ENCODE peak calls at places on chromosome 1, in five cellular contexts. One of them, this sample, is unnamed. For H3K4me1, the result is how much of the 10 kb centered on the place peaks cover.

GRCh38 chr1:62912028-62912638 is 128.2 kb downstream of the ATG4C start:
- DNase-seq in A549: peak
- DNase-seq in stomach: no peak
- DNase-seq in GM23338: peak
- DNase-seq in HCT116: no peak
- DNase-seq in this sample: peak

GRCh38 chr1:1873186-1873585 is 17.7 kb downstream of the GNB1 start:
- DNase-seq in A549: no peak
- DNase-seq in stomach: peak
- DNase-seq in GM23338: no peak
- DNase-seq in HCT116: no peak
- DNase-seq in this sample: no peak

GRCh38 chr1:41616563-41616962 is 132.1 kb upstream of the EDN2 start:
- DNase-seq in A549: no peak
- DNase-seq in stomach: no peak
- DNase-seq in GM23338: no peak
- DNase-seq in HCT116: no peak
- DNase-seq in this sample: no peak

GRCh38 chr1:31487143-31487542 is 74.1 kb downstream of the SERINC2 start:
- DNase-seq in A549: no peak
- DNase-seq in stomach: no peak
- DNase-seq in GM23338: no peak
- DNase-seq in HCT116: no peak
- DNase-seq in this sample: no peak

GRCh38 chr1:160081261-160081936 is at the start of gene KCNJ9:
- DNase-seq in A549: no peak
- DNase-seq in stomach: no peak
- DNase-seq in GM23338: peak
- DNase-seq in HCT116: no peak
- DNase-seq in this sample: no peak

GRCh38 chr1:121525355-121525754 is 340.6 kb downstream of the SRGAP2C start:
- DNase-seq in A549: no peak
- DNase-seq in stomach: no peak
- DNase-seq in GM23338: no peak
- DNase-seq in HCT116: no peak
- DNase-seq in this sample: no peak

GRCh38 chr1:23101891-23102688 is 66.6 kb downstream of the LUZP1 start:
- DNase-seq in A549: no peak
- DNase-seq in stomach: no peak
- DNase-seq in GM23338: no peak
- DNase-seq in HCT116: no peak
- DNase-seq in this sample: peak

GRCh38 chr1:202105571-202106339 is 17.0 kb upstream of the GPR37L1 start:
- DNase-seq in A549: peak
- DNase-seq in stomach: peak
- DNase-seq in GM23338: peak
- DNase-seq in HCT116: peak
- DNase-seq in this sample: peak

GRCh38 chr1:11802616-11802972 is 3.2 kb downstream of the MTHFR start:
- DNase-seq in A549: no peak
- DNase-seq in stomach: no peak
- DNase-seq in GM23338: peak
- DNase-seq in HCT116: no peak
- DNase-seq in this sample: no peak

GRCh38 chr1:236759252-236759859 is 35.7 kb upstream of the MTR start:
- DNase-seq in A549: peak
- DNase-seq in stomach: no peak
- DNase-seq in GM23338: peak
- DNase-seq in HCT116: peak
- DNase-seq in this sample: peak

GRCh38 chr1:192713921-192714320 is 78.0 kb downstream of the RGS13 start:
- DNase-seq in A549: no peak
- DNase-seq in stomach: no peak
- DNase-seq in GM23338: no peak
- DNase-seq in HCT116: no peak
- DNase-seq in this sample: no peak

GRCh38 chr1:93740601-93741031 is 59.0 kb upstream of the BCAR3 start:
- DNase-seq in A549: no peak
- DNase-seq in stomach: no peak
- DNase-seq in GM23338: no peak
- DNase-seq in HCT116: no peak
- DNase-seq in this sample: no peak

GRCh38 chr1:56062625-56063024 is 516.7 kb downstream of the PLPP3 start:
- DNase-seq in A549: no peak
- DNase-seq in stomach: no peak
- DNase-seq in GM23338: no peak
- DNase-seq in HCT116: no peak
- DNase-seq in this sample: no peak

GRCh38 chr1:56060901-56061300 is 518.5 kb downstream of the PLPP3 start:
- DNase-seq in A549: no peak
- DNase-seq in stomach: no peak
- DNase-seq in GM23338: no peak
- DNase-seq in HCT116: no peak
- DNase-seq in this sample: no peak

GRCh38 chr1:56063461-56063860 is 515.9 kb downstream of the PLPP3 start:
- DNase-seq in A549: no peak
- DNase-seq in stomach: no peak
- DNase-seq in GM23338: no peak
- DNase-seq in HCT116: no peak
- DNase-seq in this sample: no peak

GRCh38 chr1:56064705-56065104 is 514.7 kb downstream of the PLPP3 start:
- DNase-seq in A549: peak
- DNase-seq in stomach: no peak
- DNase-seq in GM23338: no peak
- DNase-seq in HCT116: peak
- DNase-seq in this sample: peak

GRCh38 chr1:56061824-56062223 is 517.5 kb downstream of the PLPP3 start:
- DNase-seq in A549: no peak
- DNase-seq in stomach: no peak
- DNase-seq in GM23338: no peak
- DNase-seq in HCT116: no peak
- DNase-seq in this sample: peak
- H3K27ac ChIP-seq in A549: no peak
- H3K27ac ChIP-seq in stomach: no peak
- H3K27ac ChIP-seq in GM23338: no peak
- H3K27ac ChIP-seq in HCT116: no peak
- H3K27ac ChIP-seq in this sample: no peak

GRCh38 chr1:10213186-10213585 is 2.8 kb downstream of the KIF1B start:
- DNase-seq in A549: no peak
- DNase-seq in stomach: no peak
- DNase-seq in GM23338: no peak
- DNase-seq in HCT116: no peak
- DNase-seq in this sample: no peak
- H3K4me1 ChIP-seq in A549: under half
- H3K4me1 ChIP-seq in stomach: half or more
- H3K4me1 ChIP-seq in GM23338: under half
- H3K4me1 ChIP-seq in HCT116: under half
- H3K4me1 ChIP-seq in this sample: under half

DNA sequence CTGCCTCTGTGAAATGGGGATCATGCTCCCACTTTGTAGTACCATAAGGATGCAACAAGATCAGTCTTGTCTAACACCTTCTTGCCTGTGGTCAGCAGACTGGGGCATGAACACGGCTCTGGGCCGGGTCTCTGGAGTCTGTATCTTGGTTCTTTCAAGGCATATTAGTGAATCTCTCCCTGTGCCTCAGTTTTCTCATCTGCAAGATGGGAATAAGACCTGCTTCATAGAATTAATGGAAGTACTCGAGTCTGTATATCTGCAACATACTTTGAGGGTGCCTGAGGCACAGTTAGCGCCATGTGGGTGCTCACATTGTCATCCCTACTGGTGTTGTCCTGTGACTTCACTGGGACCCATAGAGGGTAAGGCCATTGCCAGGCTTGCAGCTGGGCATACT is 84.6 kb downstream of the IGSF21 start:
- DNase-seq in A549: no peak
- DNase-seq in stomach: no peak
- DNase-seq in GM23338: no peak
- DNase-seq in HCT116: no peak
- DNase-seq in this sample: no peak
- H3K27ac ChIP-seq in A549: no peak
- H3K27ac ChIP-seq in stomach: no peak
- H3K27ac ChIP-seq in GM23338: no peak
- H3K27ac ChIP-seq in HCT116: no peak
- H3K27ac ChIP-seq in this sample: no peak

GRCh38 chr1:108561731-108562326 is 1.9 kb downstream of the EEIG2 start:
- DNase-seq in A549: peak
- DNase-seq in stomach: peak
- DNase-seq in GM23338: peak
- DNase-seq in HCT116: peak
- DNase-seq in this sample: peak
- H3K4me1 ChIP-seq in A549: under half
- H3K4me1 ChIP-seq in stomach: under half
- H3K4me1 ChIP-seq in GM23338: under half
- H3K4me1 ChIP-seq in HCT116: under half
- H3K4me1 ChIP-seq in this sample: under half

GRCh38 chr1:152220166-152221163 is 3.5 kb downstream of the HRNR start:
- DNase-seq in A549: no peak
- DNase-seq in stomach: no peak
- DNase-seq in GM23338: no peak
- DNase-seq in HCT116: no peak
- DNase-seq in this sample: no peak
- H3K27ac ChIP-seq in A549: no peak
- H3K27ac ChIP-seq in stomach: no peak
- H3K27ac ChIP-seq in GM23338: no peak
- H3K27ac ChIP-seq in HCT116: no peak
- H3K27ac ChIP-seq in this sample: no peak

GRCh38 chr1:246583056-246583440 is 16.8 kb downstream of the CNST start:
- DNase-seq in A549: no peak
- DNase-seq in stomach: no peak
- DNase-seq in GM23338: no peak
- DNase-seq in HCT116: no peak
- DNase-seq in this sample: no peak
- H3K4me1 ChIP-seq in A549: under half
- H3K4me1 ChIP-seq in stomach: half or more
- H3K4me1 ChIP-seq in GM23338: under half
- H3K4me1 ChIP-seq in HCT116: under half
- H3K4me1 ChIP-seq in this sample: under half

DNA sequence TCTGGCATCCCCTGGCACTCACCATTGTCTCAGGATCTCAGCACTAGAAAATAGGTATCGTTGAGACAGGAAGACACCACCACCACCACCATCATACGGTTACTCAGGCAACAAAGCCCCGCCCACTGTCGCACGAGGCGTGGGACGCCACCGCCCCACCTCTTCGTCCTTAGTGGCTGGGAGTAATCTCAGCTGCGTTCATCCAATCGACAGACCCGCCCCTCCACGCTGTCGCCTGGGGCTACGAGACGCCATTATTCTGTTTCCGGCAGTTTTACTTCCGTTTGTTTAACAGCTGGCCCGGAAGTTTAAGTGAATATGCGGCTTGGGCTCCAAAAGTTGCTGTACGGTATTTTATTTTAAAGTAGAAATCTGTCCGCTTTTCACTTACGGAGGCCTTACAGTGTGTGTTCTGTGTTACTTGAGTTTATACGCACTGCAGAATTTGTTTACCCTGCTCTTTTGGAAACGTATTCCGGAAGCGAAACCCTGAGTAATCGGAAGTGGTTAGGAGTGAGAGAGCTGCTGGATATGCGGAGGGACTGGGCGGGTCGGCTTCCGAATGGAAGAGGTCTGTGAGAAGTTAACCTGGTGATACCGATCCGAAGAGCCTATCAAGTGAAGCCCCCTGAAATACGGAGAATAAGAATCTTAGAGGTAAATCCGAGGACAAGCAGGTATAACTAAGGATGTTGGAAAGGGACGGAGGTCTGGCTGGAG is at the start of the genes BLZF1 and NME7:
- DNase-seq in A549: peak
- DNase-seq in stomach: peak
- DNase-seq in GM23338: peak
- DNase-seq in HCT116: peak
- DNase-seq in this sample: peak
- H3K27ac ChIP-seq in A549: peak
- H3K27ac ChIP-seq in stomach: peak
- H3K27ac ChIP-seq in GM23338: no peak
- H3K27ac ChIP-seq in HCT116: peak
- H3K27ac ChIP-seq in this sample: peak

GRCh38 chr1:8856689-8857412 is 21.6 kb downstream of the ENO1 start:
- DNase-seq in A549: no peak
- DNase-seq in stomach: no peak
- DNase-seq in GM23338: no peak
- DNase-seq in HCT116: no peak
- DNase-seq in this sample: no peak

GRCh38 chr1:8862528-8862927 is 16.0 kb downstream of the ENO1 start:
- DNase-seq in A549: peak
- DNase-seq in stomach: no peak
- DNase-seq in GM23338: peak
- DNase-seq in HCT116: no peak
- DNase-seq in this sample: no peak

GRCh38 chr1:8860738-8861516 is 17.6 kb downstream of the ENO1 start:
- DNase-seq in A549: no peak
- DNase-seq in stomach: no peak
- DNase-seq in GM23338: no peak
- DNase-seq in HCT116: no peak
- DNase-seq in this sample: no peak

GRCh38 chr1:8858112-8858668 is 20.3 kb downstream of the ENO1 start:
- DNase-seq in A549: no peak
- DNase-seq in stomach: peak
- DNase-seq in GM23338: no peak
- DNase-seq in HCT116: no peak
- DNase-seq in this sample: no peak

GRCh38 chr1:8858888-8859706 is 19.4 kb downstream of the ENO1 start:
- DNase-seq in A549: peak
- DNase-seq in stomach: peak
- DNase-seq in GM23338: peak
- DNase-seq in HCT116: no peak
- DNase-seq in this sample: no peak
- H3K4me1 ChIP-seq in A549: under half
- H3K4me1 ChIP-seq in stomach: under half
- H3K4me1 ChIP-seq in GM23338: under half
- H3K4me1 ChIP-seq in HCT116: under half
- H3K4me1 ChIP-seq in this sample: under half

DNA sequence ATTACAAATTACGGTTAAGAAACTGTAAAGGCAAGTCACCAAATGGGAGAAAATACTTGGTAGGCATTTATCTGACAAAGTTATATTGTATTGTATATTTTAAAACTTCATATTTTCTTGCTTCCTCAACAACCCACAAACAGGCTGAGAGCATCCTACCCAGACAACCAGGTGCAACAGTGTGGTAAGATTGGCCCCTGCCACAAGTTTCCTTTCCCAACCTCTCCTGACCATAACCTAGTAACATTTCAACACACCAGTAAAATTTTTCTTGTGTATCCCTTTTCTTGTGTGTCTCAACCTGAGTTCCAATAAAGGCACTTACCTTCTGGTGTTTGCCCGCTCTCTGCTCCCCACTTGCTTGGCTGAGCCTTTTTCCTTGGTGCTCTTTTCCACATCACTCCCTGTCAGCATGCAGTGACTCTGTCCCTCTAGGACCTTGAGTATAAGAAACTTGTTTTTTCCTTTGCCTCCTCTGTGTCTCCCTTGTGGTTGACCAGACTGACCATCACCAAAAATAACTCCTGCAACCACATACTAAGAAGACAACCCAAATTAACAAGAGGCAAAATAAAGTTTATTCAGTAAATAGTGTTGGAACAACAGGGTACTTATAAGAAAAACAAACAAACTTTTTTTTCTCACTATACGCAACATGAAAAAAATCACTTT is 40.9 kb downstream of the FCRL3 start:
- DNase-seq in A549: no peak
- DNase-seq in stomach: no peak
- DNase-seq in GM23338: no peak
- DNase-seq in HCT116: no peak
- DNase-seq in this sample: no peak
- H3K27ac ChIP-seq in A549: no peak
- H3K27ac ChIP-seq in stomach: no peak
- H3K27ac ChIP-seq in GM23338: no peak
- H3K27ac ChIP-seq in HCT116: no peak
- H3K27ac ChIP-seq in this sample: no peak